ENCODE peak calls at places on chromosomes 3 and 15, in four cellular contexts. One of them, this sample, is unnamed.

GRCh38 chr15:70112018-70112395 is 14.3 kb upstream of the TLE3 start:
- DNase-seq in lung: no peak
- DNase-seq in breast epithelium: no peak
- DNase-seq in substantia nigra: no peak
- DNase-seq in this sample: no peak

GRCh38 chr3:59774613-59775012 is 724.8 kb upstream of the CFAP20DC start:
- DNase-seq in lung: no peak
- DNase-seq in substantia nigra: no peak
- DNase-seq in breast epithelium: no peak
- DNase-seq in this sample: no peak

GRCh38 chr3:89104499-89104898 is 2.9 kb upstream of the EPHA3 start:
- DNase-seq in breast epithelium: no peak
- DNase-seq in substantia nigra: no peak
- DNase-seq in lung: no peak
- DNase-seq in this sample: no peak

GRCh38 chr3:29382399-29382798 is 101.5 kb downstream of the RBMS3 start:
- DNase-seq in lung: no peak
- DNase-seq in substantia nigra: no peak
- DNase-seq in breast epithelium: no peak
- DNase-seq in this sample: no peak

GRCh38 chr3:33929813-33930212 is 131.4 kb downstream of the PDCD6IP start:
- DNase-seq in substantia nigra: no peak
- DNase-seq in lung: no peak
- DNase-seq in breast epithelium: no peak
- DNase-seq in this sample: no peak

GRCh38 chr15:63070681-63071129 is 28.2 kb downstream of the TPM1 start:
- DNase-seq in substantia nigra: no peak
- DNase-seq in lung: no peak
- DNase-seq in breast epithelium: no peak
- DNase-seq in this sample: no peak

GRCh38 chr15:31217566-31218270 is 108.9 kb upstream of the KLF13 start:
- DNase-seq in substantia nigra: no peak
- DNase-seq in breast epithelium: no peak
- DNase-seq in lung: no peak
- DNase-seq in this sample: no peak

GRCh38 chr3:34185301-34185700 is 386.9 kb downstream of the PDCD6IP start:
- DNase-seq in lung: no peak
- DNase-seq in breast epithelium: no peak
- DNase-seq in substantia nigra: no peak
- DNase-seq in this sample: no peak

GRCh38 chr3:25572919-25573385 is 91.8 kb downstream of the TOP2B start:
- DNase-seq in breast epithelium: no peak
- DNase-seq in substantia nigra: no peak
- DNase-seq in lung: no peak
- DNase-seq in this sample: no peak

GRCh38 chr3:32963871-32964270 is 12.4 kb downstream of the CCR4 start:
- DNase-seq in substantia nigra: no peak
- DNase-seq in lung: no peak
- DNase-seq in breast epithelium: no peak
- DNase-seq in this sample: peak; percentile 88

GRCh38 chr3:27165348-27165747 is 203.8 kb downstream of the NEK10 start:
- DNase-seq in substantia nigra: no peak
- DNase-seq in breast epithelium: no peak
- DNase-seq in lung: no peak
- DNase-seq in this sample: no peak

GRCh38 chr3:69328103-69328755 is 57.7 kb downstream of the FRMD4B start:
- DNase-seq in lung: no peak
- DNase-seq in breast epithelium: no peak
- DNase-seq in substantia nigra: no peak
- DNase-seq in this sample: no peak

GRCh38 chr3:171028779-171029232 is 2.3 kb upstream of the SLC2A2 start:
- DNase-seq in lung: no peak
- DNase-seq in breast epithelium: no peak
- DNase-seq in substantia nigra: no peak
- DNase-seq in this sample: no peak

GRCh38 chr3:196016485-196016884 is 65.4 kb downstream of the TFRC start:
- DNase-seq in lung: no peak
- DNase-seq in breast epithelium: no peak
- DNase-seq in substantia nigra: no peak
- DNase-seq in this sample: peak; percentile 27

GRCh38 chr3:194592798-194593752 is 40.1 kb downstream of the TMEM44 start:
- DNase-seq in lung: peak; percentile 37
- DNase-seq in substantia nigra: no peak
- DNase-seq in breast epithelium: no peak
- DNase-seq in this sample: peak; percentile 97

GRCh38 chr15:80788536-80788935 is 9.4 kb downstream of the CEMIP start:
- DNase-seq in substantia nigra: no peak
- DNase-seq in breast epithelium: no peak
- DNase-seq in lung: no peak
- DNase-seq in this sample: no peak

GRCh38 chr15:80976851-80977250 is 12.8 kb downstream of the MESD start:
- DNase-seq in substantia nigra: no peak
- DNase-seq in breast epithelium: no peak
- DNase-seq in lung: no peak
- DNase-seq in this sample: no peak

GRCh38 chr3:127450331-127450730 is 140.2 kb downstream of the TPRA1 start:
- DNase-seq in lung: no peak
- DNase-seq in breast epithelium: peak; percentile 41
- DNase-seq in substantia nigra: no peak
- DNase-seq in this sample: no peak

GRCh38 chr15:65949482-65949881 is 80.2 kb downstream of the RAB11A start:
- DNase-seq in lung: no peak
- DNase-seq in breast epithelium: no peak
- DNase-seq in substantia nigra: no peak
- DNase-seq in this sample: no peak

GRCh38 chr3:15276028-15276717 is 56.2 kb downstream of the SH3BP5 start:
- DNase-seq in substantia nigra: no peak
- DNase-seq in breast epithelium: no peak
- DNase-seq in lung: no peak
- DNase-seq in this sample: no peak

GRCh38 chr15:59647085-59647484 is 10.2 kb downstream of the GTF2A2 start:
- DNase-seq in breast epithelium: no peak
- DNase-seq in substantia nigra: no peak
- DNase-seq in lung: no peak
- DNase-seq in this sample: no peak

GRCh38 chr15:71050461-71050860 is 64.8 kb upstream of the THSD4 start:
- DNase-seq in lung: no peak
- DNase-seq in breast epithelium: no peak
- DNase-seq in substantia nigra: no peak
- DNase-seq in this sample: peak; percentile 76

GRCh38 chr15:28989239-28989830 is 103.6 kb downstream of the APBA2 start:
- DNase-seq in substantia nigra: peak; percentile 68
- DNase-seq in breast epithelium: no peak
- DNase-seq in lung: no peak
- DNase-seq in this sample: no peak

GRCh38 chr3:45986303-45986982 is 9.2 kb downstream of the FYCO1 start:
- DNase-seq in breast epithelium: peak; percentile 60
- DNase-seq in lung: peak; percentile 60
- DNase-seq in substantia nigra: no peak
- DNase-seq in this sample: peak; percentile 52

GRCh38 chr3:187833375-187833774 is 88.1 kb upstream of the BCL6 start:
- DNase-seq in substantia nigra: no peak
- DNase-seq in breast epithelium: no peak
- DNase-seq in lung: no peak
- DNase-seq in this sample: no peak

GRCh38 chr15:69910511-69910910 is 187.2 kb downstream of the TLE3 start:
- DNase-seq in breast epithelium: no peak
- DNase-seq in lung: no peak
- DNase-seq in substantia nigra: no peak
- DNase-seq in this sample: no peak

GRCh38 chr3:31440878-31441277 is 91.8 kb upstream of the STT3B start:
- DNase-seq in lung: no peak
- DNase-seq in substantia nigra: no peak
- DNase-seq in breast epithelium: no peak
- DNase-seq in this sample: no peak

GRCh38 chr3:30198162-30198561 is 408.2 kb upstream of the TGFBR2 start:
- DNase-seq in substantia nigra: no peak
- DNase-seq in lung: no peak
- DNase-seq in breast epithelium: no peak
- DNase-seq in this sample: no peak

GRCh38 chr3:106176734-106177133 is 307.9 kb upstream of the CBLB start:
- DNase-seq in substantia nigra: no peak
- DNase-seq in breast epithelium: no peak
- DNase-seq in lung: no peak
- DNase-seq in this sample: no peak

GRCh38 chr3:27544372-27544865 is 60.2 kb upstream of the SLC4A7 start:
- DNase-seq in breast epithelium: no peak
- DNase-seq in substantia nigra: no peak
- DNase-seq in lung: no peak
- DNase-seq in this sample: no peak

GRCh38 chr3:8254489-8254888 is 247.1 kb upstream of the LMCD1 start:
- DNase-seq in lung: no peak
- DNase-seq in breast epithelium: no peak
- DNase-seq in substantia nigra: no peak
- DNase-seq in this sample: peak; percentile 85

GRCh38 chr3:8255771-8256170 is 245.9 kb upstream of the LMCD1 start:
- DNase-seq in substantia nigra: no peak
- DNase-seq in breast epithelium: no peak
- DNase-seq in lung: no peak
- DNase-seq in this sample: no peak

DNA sequence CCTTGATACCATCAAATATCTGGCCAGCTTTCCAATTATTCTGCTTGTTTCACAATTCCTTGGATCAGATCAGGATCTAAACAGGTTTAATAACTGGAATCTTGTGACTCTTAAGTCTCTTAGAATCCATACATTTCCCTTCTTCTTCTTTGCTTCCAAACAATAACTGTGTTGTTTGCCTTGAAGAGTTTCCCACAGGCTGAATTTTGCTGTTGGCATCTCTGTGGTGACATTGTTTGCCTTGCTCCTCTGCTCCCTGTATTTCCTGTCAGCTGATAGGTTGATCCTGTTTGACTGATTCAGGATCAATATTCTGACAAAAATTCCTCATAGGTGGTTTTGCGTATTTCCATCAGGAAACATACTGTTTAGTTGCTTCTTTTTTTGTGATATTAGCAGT is 248.4 kb upstream of the LMCD1 start:
- DNase-seq in substantia nigra: no peak
- DNase-seq in breast epithelium: no peak
- DNase-seq in lung: no peak
- DNase-seq in this sample: no peak
- H3K27ac ChIP-seq in substantia nigra: no peak overlapping the region
- H3K27ac ChIP-seq in breast epithelium: no peak overlapping the region
- H3K27ac ChIP-seq in lung: no peak overlapping the region
- H3K27ac ChIP-seq in this sample: no peak overlapping the region

GRCh38 chr3:158766364-158766763 is 34.1 kb upstream of the RARRES1 start:
- DNase-seq in lung: no peak
- DNase-seq in breast epithelium: no peak
- DNase-seq in substantia nigra: no peak
- DNase-seq in this sample: no peak
- H3K27ac ChIP-seq in lung: no peak overlapping the region
- H3K27ac ChIP-seq in breast epithelium: peak overlapping the region; percentile 92
- H3K27ac ChIP-seq in substantia nigra: no peak overlapping the region
- H3K27ac ChIP-seq in this sample: peak overlapping the region; percentile 1

GRCh38 chr3:135757421-135757820 is 208.1 kb upstream of the PPP2R3A start:
- DNase-seq in substantia nigra: no peak
- DNase-seq in lung: no peak
- DNase-seq in breast epithelium: no peak
- DNase-seq in this sample: no peak

GRCh38 chr3:135752851-135753250 is 212.7 kb upstream of the PPP2R3A start:
- DNase-seq in lung: no peak
- DNase-seq in breast epithelium: no peak
- DNase-seq in substantia nigra: no peak
- DNase-seq in this sample: no peak

GRCh38 chr3:135753506-135753905 is 212.0 kb upstream of the PPP2R3A start:
- DNase-seq in lung: no peak
- DNase-seq in substantia nigra: no peak
- DNase-seq in breast epithelium: no peak
- DNase-seq in this sample: no peak

GRCh38 chr3:135758961-135759360 is 206.6 kb upstream of the PPP2R3A start:
- DNase-seq in lung: no peak
- DNase-seq in substantia nigra: no peak
- DNase-seq in breast epithelium: no peak
- DNase-seq in this sample: no peak

GRCh38 chr3:135756016-135756695 is 209.4 kb upstream of the PPP2R3A start:
- DNase-seq in lung: no peak
- DNase-seq in breast epithelium: no peak
- DNase-seq in substantia nigra: no peak
- DNase-seq in this sample: no peak
- H3K27ac ChIP-seq in lung: no peak overlapping the region
- H3K27ac ChIP-seq in breast epithelium: no peak overlapping the region
- H3K27ac ChIP-seq in substantia nigra: no peak overlapping the region
- H3K27ac ChIP-seq in this sample: no peak overlapping the region

GRCh38 chr3:128491900-128492352 is 1.1 kb downstream of the GATA2 start:
- DNase-seq in breast epithelium: no peak
- DNase-seq in lung: no peak
- DNase-seq in substantia nigra: no peak
- DNase-seq in this sample: no peak

GRCh38 chr3:128492353-128493220 is at the start of gene GATA2:
- DNase-seq in lung: no peak
- DNase-seq in breast epithelium: no peak
- DNase-seq in substantia nigra: no peak
- DNase-seq in this sample: no peak

GRCh38 chr3:128490650-128491070 is 2.3 kb downstream of the GATA2 start:
- DNase-seq in lung: no peak
- DNase-seq in breast epithelium: no peak
- DNase-seq in substantia nigra: no peak
- DNase-seq in this sample: no peak

GRCh38 chr3:128489860-128490649 is 2.9 kb downstream of the GATA2 start:
- DNase-seq in substantia nigra: no peak
- DNase-seq in breast epithelium: peak; percentile 51
- DNase-seq in lung: no peak
- DNase-seq in this sample: no peak

DNA sequence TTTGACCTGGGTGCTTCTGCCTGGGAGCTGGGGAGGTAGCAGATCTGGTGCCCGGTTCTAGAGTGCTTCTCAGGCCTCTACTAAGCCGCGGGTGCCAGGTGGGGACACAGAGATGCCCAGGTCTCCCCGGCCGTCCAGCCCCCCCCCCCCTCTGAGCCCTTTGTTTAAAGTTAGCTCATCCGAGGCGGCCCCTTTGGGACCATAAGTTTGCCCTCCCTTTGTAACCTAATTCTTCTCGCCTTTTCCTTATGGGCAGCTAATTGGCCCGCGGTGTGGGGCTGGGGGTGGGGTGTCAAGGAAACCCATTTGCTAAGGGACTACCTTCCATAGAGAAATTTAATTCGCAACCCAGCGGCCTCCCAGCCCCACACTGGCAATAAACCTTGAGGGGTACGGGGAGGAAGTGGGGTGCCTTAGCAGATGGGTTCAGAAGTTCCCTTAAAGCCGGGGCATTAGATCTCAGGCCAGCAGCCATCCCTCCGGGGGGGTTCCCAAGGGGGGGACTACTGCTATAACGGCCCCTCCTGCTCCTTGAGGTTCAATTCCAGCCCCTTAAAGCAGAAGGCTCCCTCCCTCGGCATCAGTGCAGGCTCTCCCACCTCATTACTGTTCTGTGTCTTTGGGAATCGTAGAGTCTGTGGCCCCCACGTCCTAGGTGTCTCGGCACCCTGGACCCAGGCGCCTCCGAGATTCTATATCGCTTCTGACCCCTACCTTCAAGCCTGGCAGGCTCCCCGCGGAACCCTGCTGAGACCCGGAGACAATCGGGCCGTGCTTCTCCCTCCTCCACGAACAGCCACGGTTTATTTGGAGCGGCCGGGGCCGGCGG is 1.7 kb downstream of the GATA2 start:
- DNase-seq in breast epithelium: no peak
- DNase-seq in lung: no peak
- DNase-seq in substantia nigra: no peak
- DNase-seq in this sample: no peak
- H3K27ac ChIP-seq in breast epithelium: no peak overlapping the region
- H3K27ac ChIP-seq in lung: no peak overlapping the region
- H3K27ac ChIP-seq in substantia nigra: no peak overlapping the region
- H3K27ac ChIP-seq in this sample: no peak overlapping the region

This sample was measured in epithelial cell of prostate.